ENCODE peak calls at places on chromosomes 13 and 19, in four cellular contexts. One of them, this sample, is unnamed.

GRCh38 chr13:31749929-31750328 is 10.6 kb downstream of the RXFP2 start:
- DNase-seq in A549: no peak
- DNase-seq in SK-N-SH: no peak
- DNase-seq in K562: no peak
- DNase-seq in this sample: no peak

GRCh38 chr13:25171170-25171516 is 945 bp downstream of the AMER2 start:
- DNase-seq in K562: no peak
- DNase-seq in A549: no peak
- DNase-seq in SK-N-SH: no peak
- DNase-seq in this sample: no peak

GRCh38 chr19:4582980-4583842 is 23.7 kb upstream of the SEMA6B start:
- DNase-seq in K562: no peak
- DNase-seq in A549: no peak
- DNase-seq in SK-N-SH: peak
- DNase-seq in this sample: no peak

GRCh38 chr13:77338961-77339401 is 12.1 kb upstream of the MYCBP2 start:
- DNase-seq in K562: no peak
- DNase-seq in A549: no peak
- DNase-seq in SK-N-SH: no peak
- DNase-seq in this sample: no peak

GRCh38 chr13:30103161-30103858 is 204.0 kb downstream of the KATNAL1 start:
- DNase-seq in K562: no peak
- DNase-seq in A549: no peak
- DNase-seq in SK-N-SH: no peak
- DNase-seq in this sample: no peak

GRCh38 chr13:61770697-61771096 is 355.0 kb upstream of the PCDH20 start:
- DNase-seq in A549: no peak
- DNase-seq in K562: no peak
- DNase-seq in SK-N-SH: no peak
- DNase-seq in this sample: no peak

GRCh38 chr19:29690842-29691241 is 24.2 kb downstream of the C19orf12 start:
- DNase-seq in A549: peak
- DNase-seq in SK-N-SH: no peak
- DNase-seq in K562: peak
- DNase-seq in this sample: no peak

GRCh38 chr13:37667631-37668161 is 69.1 kb upstream of the POSTN start:
- DNase-seq in SK-N-SH: no peak
- DNase-seq in K562: no peak
- DNase-seq in A549: no peak
- DNase-seq in this sample: no peak

GRCh38 chr19:31315621-31316011 is 33.6 kb downstream of the TSHZ3 start:
- DNase-seq in SK-N-SH: no peak
- DNase-seq in K562: no peak
- DNase-seq in A549: no peak
- DNase-seq in this sample: no peak

GRCh38 chr13:97802213-97802612 is 151.3 kb upstream of the IPO5 start:
- DNase-seq in A549: no peak
- DNase-seq in SK-N-SH: no peak
- DNase-seq in K562: no peak
- DNase-seq in this sample: no peak

GRCh38 chr19:35429698-35430097 is 18.4 kb upstream of the FFAR2 start:
- DNase-seq in K562: no peak
- DNase-seq in A549: no peak
- DNase-seq in SK-N-SH: no peak
- DNase-seq in this sample: no peak

GRCh38 chr13:19713186-19713965 is 69.4 kb downstream of the PSPC1 start:
- DNase-seq in SK-N-SH: no peak
- DNase-seq in A549: no peak
- DNase-seq in K562: peak
- DNase-seq in this sample: peak

GRCh38 chr19:15636026-15636425 is 4.7 kb upstream of the CYP4F3 start:
- DNase-seq in K562: no peak
- DNase-seq in A549: no peak
- DNase-seq in SK-N-SH: no peak
- DNase-seq in this sample: no peak

GRCh38 chr19:7947939-7948338 is 4.5 kb upstream of the TIMM44 start:
- DNase-seq in A549: peak
- DNase-seq in SK-N-SH: no peak
- DNase-seq in K562: no peak
- DNase-seq in this sample: no peak

GRCh38 chr13:91657283-91657682 is 258.9 kb downstream of the GPC5 start:
- DNase-seq in SK-N-SH: no peak
- DNase-seq in K562: no peak
- DNase-seq in A549: no peak
- DNase-seq in this sample: no peak

GRCh38 chr19:50475736-50476223 is 527 bp upstream of the EMC10 start:
- DNase-seq in A549: no peak
- DNase-seq in SK-N-SH: no peak
- DNase-seq in K562: no peak
- DNase-seq in this sample: no peak

GRCh38 chr13:109816979-109817275 is 30.5 kb upstream of the IRS2 start:
- DNase-seq in SK-N-SH: no peak
- DNase-seq in A549: no peak
- DNase-seq in K562: no peak
- DNase-seq in this sample: no peak

GRCh38 chr13:97125810-97126738 is 96.1 kb upstream of the MBNL2 start:
- DNase-seq in A549: no peak
- DNase-seq in K562: no peak
- DNase-seq in SK-N-SH: no peak
- DNase-seq in this sample: peak

GRCh38 chr13:47484564-47484963 is 516.5 kb downstream of the SUCLA2 start:
- DNase-seq in K562: no peak
- DNase-seq in SK-N-SH: no peak
- DNase-seq in A549: no peak
- DNase-seq in this sample: no peak

GRCh38 chr13:33992891-33993336 is 175.0 kb downstream of the RFC3 start:
- DNase-seq in A549: no peak
- DNase-seq in K562: no peak
- DNase-seq in SK-N-SH: no peak
- DNase-seq in this sample: no peak

GRCh38 chr13:107873908-107874307 is 341.4 kb downstream of the LIG4 start:
- DNase-seq in A549: no peak
- DNase-seq in K562: no peak
- DNase-seq in SK-N-SH: peak
- DNase-seq in this sample: no peak

GRCh38 chr13:71672527-71672926 is 194.5 kb downstream of the DACH1 start:
- DNase-seq in K562: no peak
- DNase-seq in A549: no peak
- DNase-seq in SK-N-SH: peak
- DNase-seq in this sample: no peak

GRCh38 chr13:110455941-110456340 is 105.6 kb downstream of the RAB20 start:
- DNase-seq in A549: peak
- DNase-seq in K562: peak
- DNase-seq in SK-N-SH: peak
- DNase-seq in this sample: no peak

GRCh38 chr19:55118401-55118991 is 1.1 kb upstream of the PPP1R12C start:
- DNase-seq in SK-N-SH: no peak
- DNase-seq in A549: peak
- DNase-seq in K562: peak
- DNase-seq in this sample: no peak

GRCh38 chr13:41502676-41503075 is 45.3 kb downstream of the RGCC start:
- DNase-seq in A549: no peak
- DNase-seq in K562: no peak
- DNase-seq in SK-N-SH: no peak
- DNase-seq in this sample: peak

GRCh38 chr13:101520672-101521071 is 68.2 kb downstream of the ITGBL1 start:
- DNase-seq in A549: no peak
- DNase-seq in SK-N-SH: no peak
- DNase-seq in K562: no peak
- DNase-seq in this sample: no peak

DNA sequence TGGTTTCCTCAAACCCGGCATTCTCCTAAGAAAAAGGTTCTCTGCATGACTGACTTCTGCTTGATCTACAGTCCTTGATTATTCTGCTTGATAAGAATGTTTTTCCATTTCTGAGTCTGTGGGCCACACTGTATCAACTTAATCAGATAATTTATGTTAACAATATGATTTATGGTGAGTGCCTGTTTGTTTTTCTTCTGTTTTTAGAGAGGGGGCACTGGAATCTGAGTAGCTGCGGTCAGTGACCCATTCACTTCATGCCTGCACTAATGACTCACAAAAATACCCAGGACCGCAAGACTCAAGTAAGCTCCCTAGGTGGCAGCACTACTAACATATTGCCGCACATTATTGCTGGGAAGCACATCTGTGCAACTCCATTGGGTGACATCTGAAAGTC is 542.3 kb upstream of the ATXN8OS start:
- DNase-seq in K562: peak
- DNase-seq in A549: peak
- DNase-seq in SK-N-SH: peak
- DNase-seq in this sample: peak
- TF ChIP-seq CHD2 in K562: no peak
- TF ChIP-seq CHD2 in A549: no peak
- TF ChIP-seq CHD2 in SK-N-SH: no peak
- TF ChIP-seq CHD2 in this sample: no peak

GRCh38 chr19:41174297-41174928 is 18.6 kb upstream of the CYP2S1 start:
- DNase-seq in K562: no peak
- DNase-seq in SK-N-SH: no peak
- DNase-seq in A549: no peak
- DNase-seq in this sample: no peak
- TF ChIP-seq CHD2 in K562: no peak
- TF ChIP-seq CHD2 in SK-N-SH: no peak
- TF ChIP-seq CHD2 in A549: no peak
- TF ChIP-seq CHD2 in this sample: no peak

DNA sequence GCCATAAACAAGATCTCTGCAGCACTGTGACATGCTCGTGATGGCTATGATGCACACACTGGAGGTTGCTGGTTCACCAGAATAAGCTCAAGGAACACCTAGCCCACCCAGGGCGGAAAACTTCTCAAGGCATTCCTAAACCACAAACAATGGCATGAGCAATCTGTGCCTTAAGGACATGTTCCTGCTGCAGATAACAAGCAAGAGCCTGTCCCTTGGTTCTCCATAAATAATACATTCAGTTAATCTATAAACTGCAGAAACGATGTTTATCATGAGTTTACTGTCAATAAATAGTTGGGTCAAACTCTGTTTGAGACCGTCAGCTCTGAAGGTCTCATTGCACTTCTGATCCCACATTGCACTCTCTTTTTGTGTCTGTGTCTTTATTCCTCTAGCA is 18.6 kb upstream of the ZNF266 start:
- DNase-seq in SK-N-SH: no peak
- DNase-seq in K562: no peak
- DNase-seq in A549: no peak
- DNase-seq in this sample: no peak
- TF ChIP-seq CHD2 in SK-N-SH: no peak
- TF ChIP-seq CHD2 in K562: no peak
- TF ChIP-seq CHD2 in A549: no peak
- TF ChIP-seq CHD2 in this sample: no peak

GRCh38 chr19:48645652-48646191 is at the start of gene CA11:
- DNase-seq in K562: no peak
- DNase-seq in A549: peak
- DNase-seq in SK-N-SH: no peak
- DNase-seq in this sample: no peak
- TF ChIP-seq CHD2 in K562: no peak
- TF ChIP-seq CHD2 in A549: no peak
- TF ChIP-seq CHD2 in SK-N-SH: no peak
- TF ChIP-seq CHD2 in this sample: no peak

DNA sequence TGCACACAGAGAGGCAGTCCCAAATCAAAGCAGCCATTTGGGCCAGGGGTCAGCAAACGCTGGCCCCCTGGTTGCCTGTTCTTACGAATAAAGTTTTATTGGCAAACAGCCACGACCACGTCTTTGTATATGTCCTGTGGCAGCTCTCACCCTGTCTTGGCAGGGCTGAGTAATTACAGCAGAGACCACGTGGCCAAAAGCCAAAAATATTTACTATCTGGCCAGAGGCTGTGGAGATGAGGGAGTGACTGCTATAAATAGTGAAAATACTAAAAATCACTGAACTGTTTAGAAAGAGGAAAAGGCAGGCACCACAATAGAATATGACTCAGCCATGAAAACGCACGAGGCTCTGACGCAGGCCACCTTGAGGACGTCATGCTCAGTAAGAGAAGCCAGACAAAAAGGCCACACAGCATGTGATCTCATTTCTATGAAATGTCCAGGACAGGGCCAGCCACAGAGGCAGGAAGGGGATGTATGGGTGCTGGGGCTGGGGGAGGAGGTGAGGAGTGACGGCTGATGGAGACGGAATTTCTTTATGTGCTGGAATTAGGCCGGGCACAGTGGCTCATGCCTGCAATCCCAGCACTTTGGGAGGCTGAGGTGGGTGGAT is 29.4 kb downstream of the SMIM24 start:
- DNase-seq in A549: peak
- DNase-seq in K562: no peak
- DNase-seq in SK-N-SH: no peak
- DNase-seq in this sample: no peak
- TF ChIP-seq CHD2 in A549: no peak
- TF ChIP-seq CHD2 in K562: no peak
- TF ChIP-seq CHD2 in SK-N-SH: no peak
- TF ChIP-seq CHD2 in this sample: no peak

GRCh38 chr19:2148482-2149135 is 2.8 kb downstream of the AP3D1 start:
- DNase-seq in A549: no peak
- DNase-seq in K562: no peak
- DNase-seq in SK-N-SH: peak
- DNase-seq in this sample: no peak

GRCh38 chr19:2151339-2152229 is at the start of gene AP3D1:
- DNase-seq in K562: peak
- DNase-seq in SK-N-SH: peak
- DNase-seq in A549: peak
- DNase-seq in this sample: peak

GRCh38 chr19:2150794-2151338 is 500 bp downstream of the AP3D1 start:
- DNase-seq in SK-N-SH: no peak
- DNase-seq in A549: no peak
- DNase-seq in K562: no peak
- DNase-seq in this sample: no peak

GRCh38 chr19:2145831-2146241 is 5.5 kb downstream of the AP3D1 start:
- DNase-seq in K562: no peak
- DNase-seq in A549: no peak
- DNase-seq in SK-N-SH: no peak
- DNase-seq in this sample: no peak

GRCh38 chr19:2149980-2150793 is 1.2 kb downstream of the AP3D1 start:
- DNase-seq in K562: no peak
- DNase-seq in A549: no peak
- DNase-seq in SK-N-SH: peak
- DNase-seq in this sample: no peak
- TF ChIP-seq CHD2 in K562: no peak
- TF ChIP-seq CHD2 in A549: no peak
- TF ChIP-seq CHD2 in SK-N-SH: no peak
- TF ChIP-seq CHD2 in this sample: no peak

GRCh38 chr19:10724573-10725071 is 6.7 kb downstream of the DNM2 start:
- DNase-seq in A549: no peak
- DNase-seq in SK-N-SH: peak
- DNase-seq in K562: peak
- DNase-seq in this sample: no peak
- TF ChIP-seq CHD2 in A549: no peak
- TF ChIP-seq CHD2 in SK-N-SH: no peak
- TF ChIP-seq CHD2 in K562: no peak
- TF ChIP-seq CHD2 in this sample: no peak

DNA sequence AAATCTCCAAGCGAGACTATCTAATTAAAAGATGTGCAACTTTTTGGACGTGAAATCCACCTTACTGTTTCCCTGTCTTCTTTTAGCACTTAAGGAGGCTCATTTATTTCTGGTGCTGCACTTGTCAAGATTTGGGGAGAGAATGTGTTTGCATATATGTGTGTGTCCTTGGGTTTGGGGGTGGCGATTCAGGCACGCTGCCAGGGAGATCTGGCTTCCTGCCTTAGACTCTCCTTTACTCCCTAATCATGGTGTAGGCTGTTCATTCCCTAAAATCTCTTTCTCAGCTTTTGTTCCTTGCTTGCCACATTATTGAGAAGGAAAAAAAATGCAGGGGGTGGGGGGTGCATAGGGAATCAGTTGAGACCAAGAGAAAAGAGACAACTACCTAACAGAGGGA is 271.2 kb downstream of the DCLK1 start:
- DNase-seq in A549: no peak
- DNase-seq in K562: no peak
- DNase-seq in SK-N-SH: no peak
- DNase-seq in this sample: no peak
- TF ChIP-seq CHD2 in A549: no peak
- TF ChIP-seq CHD2 in K562: no peak
- TF ChIP-seq CHD2 in SK-N-SH: no peak
- TF ChIP-seq CHD2 in this sample: no peak

This sample was measured in GM12878.